ENCODE peak calls at places on chromosomes 13 and 19, in eight cellular contexts. U, S, Q, O, C, H, X and A are unnamed samples. For H3K27me3, the result is how much of the 10 kb centered on the place peaks cover.

GRCh38 chr13:33286143-33286542 is 588 bp upstream of the STARD13 start:
- DNase-seq in U (no peak), S (no peak), Q (no peak), O (no peak), C (no peak), H (no peak), X (no peak), A (no peak)

GRCh38 chr13:109355875-109356428 is 430.4 kb downstream of the IRS2 start:
- DNase-seq in U (no peak), S (no peak), Q (no peak), O (no peak), C (no peak), H (no peak), X (no peak), A (peak)

GRCh38 chr19:17996826-17997316 is 11.1 kb upstream of the ARRDC2 start:
- DNase-seq in U (peak), S (peak), Q (peak), O (peak), C (peak), H (peak), X (peak), A (peak)

GRCh38 chr13:45807520-45808099 is 43.9 kb downstream of the SIAH3 start:
- DNase-seq in U (peak), S (peak), Q (peak), O (no peak), C (no peak), H (peak), X (peak), A (peak)

GRCh38 chr13:74064805-74065204 is 69.4 kb downstream of the KLF12 start:
- DNase-seq in U (no peak), S (no peak), Q (no peak), O (no peak), C (no peak), H (no peak), X (no peak), A (no peak)

GRCh38 chr19:53519431-53519830 is 18.5 kb upstream of the ZNF331 start:
- DNase-seq in U (no peak), S (no peak), Q (no peak), O (peak), C (no peak), H (no peak), X (no peak), A (no peak)

GRCh38 chr13:45373116-45373606 is 32.2 kb upstream of the TPT1 start:
- DNase-seq in U (no peak), S (no peak), Q (no peak), O (no peak), C (no peak), H (no peak), X (no peak), A (no peak)

GRCh38 chr13:78604782-78605611 is 1.6 kb upstream of the POU4F1 start:
- DNase-seq in U (no peak), S (peak), Q (no peak), O (no peak), C (no peak), H (peak), X (no peak), A (peak)

GRCh38 chr13:20824762-20825161 is 51.0 kb upstream of the EEF1AKMT1 start:
- DNase-seq in U (no peak), S (no peak), Q (no peak), O (no peak), C (no peak), H (no peak), X (no peak), A (peak)

GRCh38 chr19:32308436-32309077 is 36.9 kb upstream of the ZNF507 start:
- DNase-seq in U (no peak), S (no peak), Q (peak), O (no peak), C (no peak), H (no peak), X (no peak), A (peak)

GRCh38 chr19:56959211-56959610 is 118.7 kb upstream of the PEG3 start:
- DNase-seq in U (no peak), S (no peak), Q (no peak), O (no peak), C (no peak), H (no peak), X (no peak), A (no peak)

GRCh38 chr19:45076029-45076850 is at the start of gene ZNF296:
- DNase-seq in U (peak), S (peak), Q (peak), O (peak), C (peak), H (peak), X (peak), A (peak)

GRCh38 chr19:48638831-48639381 is 1.7 kb upstream of the DBP start:
- DNase-seq in U (no peak), S (no peak), Q (no peak), O (peak), C (peak), H (no peak), X (no peak), A (no peak)

GRCh38 chr13:42215578-42216421 is 56.2 kb upstream of the AKAP11 start:
- DNase-seq in U (no peak), S (peak), Q (peak), O (no peak), C (no peak), H (peak), X (no peak), A (peak)

GRCh38 chr13:44866512-44866911 is 122.8 kb downstream of the NUFIP1 start:
- DNase-seq in U (no peak), S (no peak), Q (no peak), O (no peak), C (no peak), H (no peak), X (no peak), A (no peak)

GRCh38 chr13:108895220-108895704 is 265.9 kb downstream of the MYO16 start:
- DNase-seq in U (no peak), S (peak), Q (peak), O (no peak), C (no peak), H (peak), X (peak), A (peak)

GRCh38 chr13:38308736-38309135 is 40.9 kb upstream of the UFM1 start:
- DNase-seq in U (no peak), S (no peak), Q (peak), O (no peak), C (no peak), H (no peak), X (no peak), A (no peak)

GRCh38 chr13:29472317-29472961 is 123.0 kb downstream of the SLC7A1 start:
- DNase-seq in U (no peak), S (peak), Q (peak), O (no peak), C (no peak), H (peak), X (peak), A (peak)

GRCh38 chr13:94342436-94343242 is 136.8 kb downstream of the DCT start:
- DNase-seq in U (no peak), S (no peak), Q (no peak), O (no peak), C (no peak), H (no peak), X (no peak), A (no peak)

GRCh38 chr13:108086678-108087077 is 128.7 kb downstream of the LIG4 start:
- DNase-seq in U (no peak), S (peak), Q (peak), O (no peak), C (no peak), H (peak), X (no peak), A (peak)

GRCh38 chr19:44738603-44739585 is 9.6 kb upstream of the BCL3 start:
- DNase-seq in U (peak), S (no peak), Q (no peak), O (no peak), C (no peak), H (no peak), X (no peak), A (no peak)

GRCh38 chr13:113584870-113585671 is 518 bp downstream of the TFDP1 start:
- DNase-seq in U (no peak), S (peak), Q (peak), O (peak), C (peak), H (peak), X (peak), A (no peak)

GRCh38 chr13:113916330-113916815 is 52.5 kb upstream of the GAS6 start:
- DNase-seq in U (peak), S (no peak), Q (peak), O (peak), C (no peak), H (no peak), X (no peak), A (no peak)

GRCh38 chr19:3771033-3771905 is 759 bp downstream of the RAX2 start:
- DNase-seq in U (no peak), S (no peak), Q (no peak), O (no peak), C (no peak), H (peak), X (no peak), A (no peak)

GRCh38 chr19:28235606-28236125 is 977.3 kb downstream of the UQCRFS1 start:
- DNase-seq in U (no peak), S (no peak), Q (no peak), O (no peak), C (no peak), H (peak), X (no peak), A (no peak)

GRCh38 chr19:13095934-13096890 is 6.4 kb downstream of the LYL1 start:
- DNase-seq in U (no peak), S (peak), Q (no peak), O (peak), C (no peak), H (peak), X (no peak), A (no peak)

GRCh38 chr19:15616627-15617270 is 1.7 kb downstream of the CYP4F8 start:
- DNase-seq in U (no peak), S (no peak), Q (no peak), O (no peak), C (no peak), H (no peak), X (no peak), A (no peak)

GRCh38 chr19:13794388-13794751 is 873 bp upstream of the ZSWIM4 start:
- DNase-seq in U (no peak), S (no peak), Q (peak), O (peak), C (peak), H (no peak), X (peak), A (peak)

GRCh38 chr13:21054313-21054712 is 7.1 kb downstream of the LATS2 start:
- DNase-seq in U (no peak), S (no peak), Q (no peak), O (no peak), C (peak), H (no peak), X (no peak), A (no peak)

GRCh38 chr13:80473695-80474094 is 132.8 kb upstream of the SPRY2 start:
- DNase-seq in U (no peak), S (no peak), Q (peak), O (no peak), C (no peak), H (no peak), X (no peak), A (no peak)

GRCh38 chr13:33787051-33787591 is 30.8 kb upstream of the RFC3 start:
- DNase-seq in U (no peak), S (peak), Q (peak), O (no peak), C (no peak), H (no peak), X (peak), A (peak)

GRCh38 chr19:4380254-4380727 is 20.1 kb downstream of the SH3GL1 start:
- DNase-seq in U (no peak), S (peak), Q (no peak), O (peak), C (peak), H (no peak), X (peak), A (no peak)

GRCh38 chr13:43784491-43784890 is 2.3 kb downstream of the ENOX1 start:
- DNase-seq in U (no peak), S (no peak), Q (peak), O (no peak), C (no peak), H (no peak), X (no peak), A (no peak)

GRCh38 chr13:85230754-85231153 is 568.5 kb downstream of the SLITRK6 start:
- DNase-seq in U (no peak), S (no peak), Q (peak), O (no peak), C (no peak), H (no peak), X (no peak), A (no peak)

GRCh38 chr19:13102666-13103584 is at the start of gene LYL1:
- DNase-seq in U (peak), S (peak), Q (no peak), O (peak), C (peak), H (peak), X (no peak), A (no peak)

GRCh38 chr13:48585456-48585840 is 52.6 kb upstream of the RCBTB2 start:
- DNase-seq in U (no peak), S (no peak), Q (no peak), O (no peak), C (no peak), H (no peak), X (no peak), A (no peak)

GRCh38 chr13:34161829-34162544 is 344.0 kb downstream of the RFC3 start:
- DNase-seq in U (no peak), S (no peak), Q (peak), O (no peak), C (no peak), H (peak), X (no peak), A (peak)

GRCh38 chr19:7098096-7098495 is 28.6 kb downstream of the ZNF557 start:
- DNase-seq in U (no peak), S (no peak), Q (no peak), O (no peak), C (no peak), H (no peak), X (no peak), A (no peak)
- H3K4me3 ChIP-seq in U (no peak), S (peak), Q (peak), O (no peak), C (peak), H (no peak), X (no peak), A (no peak)

DNA sequence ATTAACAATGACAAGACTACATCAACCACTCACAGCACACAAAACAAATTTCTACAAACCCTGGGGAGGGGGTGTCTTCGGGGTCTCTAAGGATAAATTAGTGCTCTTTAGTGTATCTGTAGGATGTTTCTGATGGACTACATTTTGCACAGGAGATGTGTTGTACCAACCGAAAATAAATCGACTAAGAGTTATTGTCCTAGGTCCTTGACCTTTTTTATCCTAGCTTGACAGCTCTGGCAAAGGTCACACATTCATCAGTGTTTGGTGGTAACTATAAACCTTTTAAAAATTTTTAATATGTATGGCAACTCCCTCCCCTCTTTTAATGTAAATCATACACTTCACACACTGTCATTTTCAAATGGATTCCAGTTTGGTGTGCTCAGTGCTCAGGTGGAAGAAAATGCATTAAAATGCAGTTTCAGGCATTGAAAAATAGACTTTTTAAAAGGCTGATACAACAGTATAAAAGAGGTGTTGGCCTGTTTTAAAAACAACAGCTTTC is 7.7 kb downstream of the ZIC5 start:
- DNase-seq in U (no peak), S (no peak), Q (no peak), O (no peak), C (no peak), H (no peak), X (no peak), A (no peak)
- H3K27me3 ChIP-seq in U (half or more), S (under half), Q (half or more), O (half or more), C (under half), H (under half), X (half or more), A (under half)

DNA sequence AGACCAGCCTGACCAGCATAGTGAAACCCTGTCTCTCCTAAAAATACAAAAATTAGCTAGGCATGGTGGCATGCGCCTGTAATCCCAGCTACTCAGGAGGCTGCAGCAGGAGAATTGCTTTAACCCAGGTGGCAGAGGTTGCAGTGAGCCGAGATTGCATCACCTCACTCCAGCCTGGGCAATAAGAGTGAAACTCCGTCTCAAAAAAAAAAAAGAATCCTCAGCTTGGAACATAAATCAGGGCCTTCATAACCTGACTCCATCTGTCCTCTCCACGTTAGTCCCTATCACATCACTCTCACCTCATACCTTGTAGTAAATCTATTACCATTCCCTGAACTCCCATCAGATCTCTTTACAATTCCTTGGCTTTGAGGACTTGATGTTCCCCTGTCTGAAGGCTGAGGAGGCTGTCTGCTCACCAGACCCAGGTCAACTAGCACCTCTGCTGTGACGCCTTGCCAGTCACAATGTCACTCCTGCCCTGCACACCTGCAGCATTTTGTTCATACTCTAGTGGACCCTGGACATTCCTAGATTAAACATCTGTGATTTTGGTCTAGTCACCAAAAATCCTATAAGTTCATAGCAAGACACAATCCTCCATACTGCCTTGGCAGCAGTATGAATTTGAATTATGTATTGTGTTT is 15.9 kb downstream of the LHFPL6 start:
- DNase-seq in U (no peak), S (no peak), Q (no peak), O (no peak), C (no peak), H (no peak), X (no peak), A (no peak)
- H3K4me3 ChIP-seq in U (no peak), S (no peak), Q (no peak), O (no peak), C (no peak), H (no peak), X (no peak), A (no peak)

DNA sequence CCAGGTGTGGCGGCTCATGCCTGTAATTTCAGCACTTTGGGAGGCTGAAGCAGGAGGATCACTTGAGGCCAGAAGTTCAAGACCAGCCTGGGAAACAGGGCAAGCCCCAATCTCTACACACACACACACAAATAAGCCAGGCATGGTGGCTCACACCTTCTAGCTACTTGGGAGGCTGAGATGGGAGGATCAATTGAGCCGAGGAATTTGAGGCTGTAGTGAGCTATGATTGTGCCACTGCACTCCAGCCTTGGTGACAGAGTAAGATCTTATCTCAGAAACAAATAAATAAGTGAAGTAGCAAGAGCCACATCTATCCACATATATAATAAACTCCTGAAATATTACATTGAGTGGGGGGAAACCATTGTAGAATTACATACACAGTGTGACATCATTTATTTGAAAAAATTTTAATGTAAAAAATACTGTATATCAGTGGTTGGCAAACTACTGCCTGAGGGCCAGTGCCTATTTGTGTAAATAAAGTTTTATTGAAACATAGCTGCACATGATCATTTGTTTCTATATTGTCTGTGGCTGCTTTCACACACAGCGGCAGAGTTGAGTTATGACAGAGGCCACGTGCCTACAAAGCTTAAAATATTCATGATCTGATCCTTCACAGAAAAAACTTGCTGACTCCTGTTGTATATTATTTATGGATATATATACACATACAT is 54.7 kb upstream of the ARHGEF7 start:
- DNase-seq in U (no peak), S (no peak), Q (no peak), O (no peak), C (no peak), H (no peak), X (no peak), A (no peak)
- H3K27me3 ChIP-seq in U (under half), S (under half), Q (under half), O (under half), C (under half), H (under half), X (under half), A (under half)

GRCh38 chr19:1671716-1672037 is 19.3 kb upstream of the TCF3 start:
- DNase-seq in U (no peak), S (no peak), Q (no peak), O (no peak), C (no peak), H (no peak), X (no peak), A (peak)

GRCh38 chr19:1674293-1674679 is 21.9 kb upstream of the TCF3 start:
- DNase-seq in U (no peak), S (no peak), Q (no peak), O (no peak), C (no peak), H (no peak), X (no peak), A (no peak)

GRCh38 chr19:1673645-1674292 is 21.4 kb upstream of the TCF3 start:
- DNase-seq in U (no peak), S (peak), Q (no peak), O (no peak), C (no peak), H (no peak), X (no peak), A (no peak)

GRCh38 chr19:1672769-1673644 is 20.6 kb upstream of the TCF3 start:
- DNase-seq in U (no peak), S (no peak), Q (no peak), O (no peak), C (no peak), H (no peak), X (no peak), A (no peak)

DNA sequence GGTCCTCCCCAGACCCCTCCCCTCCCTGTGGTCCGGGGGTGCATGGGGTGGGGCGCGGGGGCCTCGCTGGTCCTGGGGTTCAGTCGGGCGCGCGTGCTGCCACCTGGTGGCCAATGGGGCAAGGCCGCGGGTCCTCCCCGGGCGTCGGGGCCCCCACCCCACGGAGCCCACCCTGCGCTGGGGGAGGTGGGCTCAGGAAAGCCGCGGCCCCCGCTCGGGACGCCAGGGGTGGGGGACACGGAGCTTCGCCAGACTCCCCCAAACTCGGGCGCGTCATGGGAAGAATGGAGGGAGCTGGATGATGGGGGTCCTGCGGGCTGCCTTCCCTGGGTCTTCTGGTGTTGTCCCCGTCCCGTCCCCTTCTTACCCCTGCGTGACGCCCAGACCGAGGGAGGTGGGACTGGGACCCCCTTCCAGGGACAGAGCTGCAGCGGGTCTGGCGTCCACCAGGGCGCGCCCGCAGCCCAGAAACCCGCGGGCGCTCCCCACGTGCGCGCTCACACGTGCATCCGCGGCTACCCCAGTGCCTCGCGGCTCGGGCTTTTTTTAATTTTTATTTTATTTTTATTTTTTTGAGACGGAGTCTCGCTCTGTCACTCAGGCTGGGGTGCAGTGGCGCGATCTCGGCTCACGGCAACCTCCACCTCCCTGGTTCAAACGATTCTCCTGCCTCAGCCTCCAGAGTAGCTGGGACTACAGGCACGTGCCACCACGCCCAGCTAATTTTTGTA is 19.8 kb upstream of the TCF3 start:
- DNase-seq in U (peak), S (peak), Q (peak), O (peak), C (no peak), H (no peak), X (peak), A (peak)
- H3K4me3 ChIP-seq in U (peak), S (peak), Q (no peak), O (no peak), C (peak), H (no peak), X (no peak), A (peak)

GRCh38 chr13:91797567-91797966 is 399.1 kb downstream of the GPC5 start:
- DNase-seq in U (no peak), S (no peak), Q (no peak), O (no peak), C (no peak), H (no peak), X (no peak), A (no peak)
- H3K27me3 ChIP-seq in U (under half), S (under half), Q (under half), O (under half), C (under half), H (under half), X (under half), A (under half)